ENCODE peak calls at places on chromosomes 2 and 18, in four cellular contexts. R is left ventricle myocardium inferior, Y is GM23248, H is K562. N is an unnamed sample.

GRCh38 chr18:58364867-58365533 is 263.9 kb downstream of the ALPK2 start:
- DNase-seq in R (no peak), H (no peak), Y (peak; percentile 84), N (no peak)

GRCh38 chr18:21741511-21742322 is 1.1 kb downstream of the MIB1 start:
- DNase-seq in H (no peak), Y (peak; percentile 48), R (peak; percentile 37), N (peak; percentile 27)

GRCh38 chr2:236646871-236647270 is 77.2 kb downstream of the ACKR3 start:
- DNase-seq in R (no peak), Y (no peak), H (no peak), N (peak; percentile 9)

GRCh38 chr2:224359569-224359968 is 42.3 kb downstream of the FAM124B start:
- DNase-seq in Y (peak; percentile 33), H (peak; percentile 23), R (no peak), N (no peak)

GRCh38 chr18:36756262-36756661 is 72.5 kb downstream of the TPGS2 start:
- DNase-seq in R (no peak), H (no peak), Y (peak; percentile 67), N (no peak)

GRCh38 chr18:45838302-45839070 is 13.0 kb downstream of the SIGLEC15 start:
- DNase-seq in Y (peak; percentile 58), H (no peak), R (no peak), N (no peak)

GRCh38 chr2:145110668-145111067 is 590.7 kb upstream of the ZEB2 start:
- DNase-seq in R (no peak), Y (peak; percentile 34), H (no peak), N (no peak)

GRCh38 chr2:220555961-220556360 is 928.5 kb downstream of the SLC4A3 start:
- DNase-seq in Y (peak; percentile 50), R (no peak), H (no peak), N (no peak)

GRCh38 chr2:73986085-73986680 is 1.5 kb downstream of the TET3 start:
- DNase-seq in H (no peak), Y (no peak), R (no peak), N (no peak)

DNA sequence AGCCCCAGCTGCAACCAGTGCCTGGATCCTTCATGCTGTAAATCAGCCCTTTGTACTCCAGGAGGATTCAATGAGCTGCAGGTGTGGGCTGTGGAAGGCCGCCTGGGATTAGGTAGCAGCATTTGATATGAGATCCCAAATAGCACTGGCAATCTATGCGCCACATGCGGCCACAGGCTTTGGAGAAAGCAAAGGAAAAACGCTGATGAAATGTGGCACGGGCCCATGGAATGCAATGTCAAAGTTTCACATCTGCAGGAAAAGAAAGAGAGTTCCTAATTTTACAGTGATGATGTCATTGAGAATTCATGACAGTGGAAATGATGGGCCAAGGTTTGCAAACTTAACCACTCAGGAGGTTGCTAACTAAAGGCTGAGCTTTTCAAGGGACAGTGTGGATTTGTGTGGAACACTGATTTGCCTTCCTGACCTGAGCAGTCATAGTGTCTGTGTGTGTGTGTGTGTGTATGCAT is 216.4 kb upstream of the OSR1 start:
- DNase-seq in H (no peak), R (peak; percentile 57), Y (peak; percentile 84), N (peak; percentile 26)
- H3K4me3 ChIP-seq in H (no peak overlapping the region), R (no peak overlapping the region), Y (peak overlapping the region; percentile 0), N (no peak overlapping the region)

DNA sequence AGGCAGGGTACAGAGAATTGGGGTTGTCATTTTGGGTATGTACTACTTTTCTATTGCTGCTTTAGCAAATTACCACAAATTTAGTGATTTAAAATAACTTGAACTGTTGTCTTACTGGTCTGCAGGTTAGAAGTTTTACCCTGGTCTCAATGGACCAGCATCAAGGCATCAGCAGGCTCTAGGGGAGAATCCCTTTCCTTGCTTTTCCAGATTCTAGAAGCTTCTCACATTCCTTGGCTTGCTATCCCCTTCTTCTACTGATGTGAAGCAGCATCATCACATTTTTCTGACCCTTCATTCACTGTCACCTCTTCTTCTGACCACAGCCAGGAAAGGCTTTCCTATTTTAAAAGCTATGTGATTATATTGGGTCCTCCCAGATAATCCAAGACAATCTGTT is 237.8 kb upstream of the RBMS1 start:
- DNase-seq in R (no peak), Y (no peak), H (no peak), N (no peak)
- H3K27ac ChIP-seq in R (no peak overlapping the region), Y (no peak overlapping the region), H (no peak overlapping the region), N (no peak overlapping the region)

GRCh38 chr2:208407667-208408066 is 1.1 kb downstream of the PTH2R start:
- DNase-seq in H (peak; percentile 34), R (no peak), Y (peak; percentile 21), N (no peak)

DNA sequence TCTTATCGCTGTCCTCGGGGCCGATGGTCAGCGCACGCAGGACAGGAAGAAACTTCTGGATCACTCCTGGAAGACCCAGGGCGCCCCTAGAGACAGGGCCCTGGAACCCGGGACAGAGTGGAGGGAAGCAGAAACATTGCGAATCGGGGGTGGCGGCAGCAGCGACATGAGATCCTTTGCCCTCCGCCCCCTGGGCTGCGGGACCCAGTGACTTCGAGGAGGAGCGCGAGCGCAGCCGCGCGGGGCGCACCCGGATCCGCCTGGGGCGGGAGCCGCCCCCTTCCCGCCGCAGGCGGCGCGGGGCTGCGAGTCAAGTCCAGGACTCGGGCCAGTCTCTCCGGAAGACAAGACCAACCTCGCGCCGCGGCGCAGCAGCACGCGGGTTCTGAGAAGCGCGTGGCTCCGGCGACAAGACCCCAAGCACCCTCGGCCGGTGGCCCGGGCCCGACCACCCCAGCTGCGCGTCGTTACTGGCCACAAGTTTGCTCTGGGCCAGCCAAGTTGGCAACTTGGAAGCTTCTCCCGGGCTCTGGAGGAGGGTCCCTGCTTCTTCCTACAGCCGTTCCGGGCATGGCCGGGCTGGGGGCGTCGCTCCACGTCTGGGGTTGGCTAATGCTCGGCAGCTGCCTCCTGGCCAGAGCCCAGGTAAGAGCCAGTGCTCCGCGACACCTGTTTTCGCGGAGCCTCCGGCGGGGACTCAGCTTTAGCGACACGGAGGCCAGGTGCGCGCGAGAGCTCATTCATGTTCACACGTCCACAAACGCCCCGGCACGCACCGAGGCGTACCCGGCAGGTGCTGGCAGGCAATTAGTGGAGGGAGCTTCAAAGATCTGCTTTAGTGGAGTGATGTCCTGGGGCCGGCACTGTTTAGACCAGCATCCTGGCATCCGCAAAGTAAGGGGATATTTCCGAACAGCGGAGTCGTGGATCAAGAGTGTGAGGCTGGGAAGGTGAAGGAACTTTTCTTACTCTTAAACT is at the start of gene PTH2R:
- DNase-seq in R (no peak), H (peak; percentile 14), Y (peak; percentile 23), N (no peak)
- H3K4me3 ChIP-seq in R (peak within 1 kb of the TSS; percentile 52), H (peak within 1 kb of the TSS; percentile 10), Y (peak within 1 kb of the TSS; percentile 31), N (no peak within 1 kb of the TSS)

DNA sequence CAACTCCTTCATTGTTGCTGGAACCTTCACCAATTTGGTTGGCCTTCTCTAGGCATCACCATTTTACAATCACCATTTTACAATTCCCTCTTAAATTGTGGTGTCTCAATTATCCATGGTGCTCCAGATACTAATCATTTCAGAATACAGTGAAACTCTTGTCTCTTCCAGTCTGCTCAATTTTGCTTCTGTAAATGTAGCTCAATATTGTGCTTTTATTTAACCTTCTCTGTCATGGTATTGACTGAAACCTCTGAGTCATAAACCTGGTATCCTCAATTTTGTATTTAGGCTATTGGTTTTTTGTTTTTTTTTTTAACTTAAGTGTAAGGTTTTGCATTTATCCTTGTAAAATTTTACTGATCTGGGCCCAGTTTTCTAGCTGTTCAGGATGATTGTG is 16.1 kb downstream of the STRADB start:
- DNase-seq in R (no peak), H (no peak), Y (peak; percentile 19), N (no peak)
- H3K27ac ChIP-seq in R (peak overlapping the region; percentile 65), H (no peak overlapping the region), Y (no peak overlapping the region), N (no peak overlapping the region)

DNA sequence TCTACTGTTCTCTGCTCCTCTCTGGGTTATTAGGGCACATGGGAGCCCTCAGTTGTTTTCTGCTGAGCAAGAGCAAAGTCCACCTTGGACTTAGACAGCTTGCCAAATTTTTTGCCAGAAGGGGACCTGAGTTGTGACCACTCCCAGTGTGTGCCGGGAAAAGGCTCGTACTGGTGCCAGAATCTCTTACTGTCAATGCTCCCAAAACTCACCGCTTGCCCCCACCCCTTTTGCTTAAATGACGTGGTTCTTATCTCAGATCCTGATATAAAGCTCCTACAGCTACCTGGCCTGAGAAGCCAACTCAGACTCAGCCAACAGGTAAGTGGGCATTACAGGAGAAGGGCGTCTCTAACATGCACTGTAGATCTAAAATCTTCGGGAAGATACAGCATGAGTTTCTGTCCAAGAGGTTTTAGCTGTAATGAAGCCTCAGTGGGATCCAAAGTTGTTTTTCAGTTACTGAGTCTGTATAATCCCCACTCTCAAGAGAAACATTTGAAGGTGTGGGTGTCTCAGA is at the start of gene REG1A:
- DNase-seq in R (no peak), H (no peak), Y (no peak), N (no peak)
- H3K4me3 ChIP-seq in R (no peak within 1 kb of the TSS), H (no peak within 1 kb of the TSS), Y (no peak within 1 kb of the TSS), N (no peak within 1 kb of the TSS)

GRCh38 chr2:36380624-36381481 is 25.3 kb downstream of the CRIM1 start:
- DNase-seq in H (no peak), R (peak; percentile 23), Y (no peak), N (peak; percentile 70)
- H3K27ac ChIP-seq in H (no peak overlapping the region), R (no peak overlapping the region), Y (peak overlapping the region; percentile 3), N (peak overlapping the region; percentile 74)